ENCODE peak calls at places on chromosomes 16 and 17, in nine cellular contexts. K is brain microvascular endothelial cell, D is heart left ventricle, U is endothelial cell of umbilical vein, L is GM12865, Z is H9, E is HFFc6, M is GM13976, V is H1. P is an unnamed sample.

GRCh38 chr17:56174421-56174820 is 21.1 kb downstream of the ANKFN1 start:
- DNase-seq in K (no peak), D (no peak), U (no peak), L (no peak), Z (no peak), E (no peak), M (no peak), V (no peak), P (no peak)

GRCh38 chr16:31120129-31120528 is 2.7 kb downstream of the KAT8 start:
- DNase-seq in K (no peak), D (no peak), U (no peak), L (no peak), Z (no peak), E (no peak), M (no peak), V (no peak), P (no peak)

GRCh38 chr17:36705651-36706436 is 104.5 kb downstream of the MRM1 start:
- DNase-seq in K (peak; percentile 11), D (no peak), U (peak; percentile 10), L (peak; percentile 61), Z (peak; percentile 80), E (peak; percentile 20), M (peak; percentile 76), V (no peak), P (no peak)

GRCh38 chr17:65515959-65516948 is 45.2 kb downstream of the AXIN2 start:
- DNase-seq in K (no peak), D (no peak), U (no peak), L (no peak), Z (peak; percentile 54), E (no peak), M (no peak), V (no peak), P (no peak)

GRCh38 chr17:78127888-78128615 is 503 bp downstream of the TMC6 start:
- DNase-seq in K (no peak), D (no peak), U (no peak), L (no peak), Z (no peak), E (no peak), M (no peak), V (no peak), P (peak; percentile 46)

GRCh38 chr17:30530346-30531025 is 53.3 kb downstream of the GOSR1 start:
- DNase-seq in K (peak; percentile 47), D (no peak), U (peak; percentile 47), L (no peak), Z (no peak), E (peak; percentile 52), M (no peak), V (no peak), P (no peak)

GRCh38 chr17:66089764-66090163 is 102.2 kb downstream of the CEP112 start:
- DNase-seq in K (no peak), D (no peak), U (no peak), L (no peak), Z (no peak), E (no peak), M (no peak), V (no peak), P (no peak)

GRCh38 chr16:74304164-74304834 is 7.7 kb downstream of the PSMD7 start:
- DNase-seq in K (no peak), D (no peak), U (no peak), L (no peak), Z (no peak), E (no peak), M (no peak), V (no peak), P (no peak)

GRCh38 chr17:1789936-1790335 is 28.1 kb downstream of the SERPINF1 start:
- DNase-seq in K (no peak), D (no peak), U (no peak), L (no peak), Z (no peak), E (no peak), M (no peak), V (no peak), P (no peak)

GRCh38 chr17:371583-371982 is 19.0 kb upstream of the RPH3AL start:
- DNase-seq in K (no peak), D (no peak), U (no peak), L (no peak), Z (no peak), E (no peak), M (no peak), V (no peak), P (no peak)

GRCh38 chr17:46976626-46977270 is 2.3 kb downstream of the RPRML start:
- DNase-seq in K (no peak), D (no peak), U (no peak), L (no peak), Z (peak; percentile 72), E (no peak), M (no peak), V (no peak), P (no peak)

GRCh38 chr17:64732336-64733006 is 70.4 kb upstream of the SMURF2 start:
- DNase-seq in K (peak; percentile 62), D (peak; percentile 42), U (peak; percentile 65), L (no peak), Z (no peak), E (peak; percentile 84), M (no peak), V (no peak), P (no peak)

GRCh38 chr17:77425791-77426641 is 285.2 kb downstream of the SEC14L1 start:
- DNase-seq in K (peak; percentile 87), D (no peak), U (no peak), L (no peak), Z (peak; percentile 82), E (peak; percentile 86), M (no peak), V (no peak), P (peak; percentile 81)

GRCh38 chr17:47959825-47960655 is 2.4 kb upstream of the PRR15L start:
- DNase-seq in K (no peak), D (no peak), U (no peak), L (no peak), Z (no peak), E (no peak), M (no peak), V (no peak), P (no peak)

GRCh38 chr16:20938426-20938825 is 37.9 kb downstream of the LYRM1 start:
- DNase-seq in K (no peak), D (no peak), U (peak; percentile 19), L (no peak), Z (no peak), E (peak; percentile 59), M (no peak), V (no peak), P (no peak)

GRCh38 chr16:54928016-54928356 is 2.7 kb upstream of the IRX5 start:
- DNase-seq in K (no peak), D (no peak), U (peak; percentile 42), L (no peak), Z (no peak), E (peak; percentile 46), M (no peak), V (no peak), P (no peak)

GRCh38 chr17:82841921-82842596 is 2.2 kb upstream of the ZNF750 start:
- DNase-seq in K (no peak), D (no peak), U (no peak), L (no peak), Z (no peak), E (no peak), M (no peak), V (no peak), P (no peak)
- TF ChIP-seq CTCF in K (no peak), D (no peak), U (no peak), L (no peak), Z (no peak), E (no peak), M (no peak), V (no peak), P (no peak)

DNA sequence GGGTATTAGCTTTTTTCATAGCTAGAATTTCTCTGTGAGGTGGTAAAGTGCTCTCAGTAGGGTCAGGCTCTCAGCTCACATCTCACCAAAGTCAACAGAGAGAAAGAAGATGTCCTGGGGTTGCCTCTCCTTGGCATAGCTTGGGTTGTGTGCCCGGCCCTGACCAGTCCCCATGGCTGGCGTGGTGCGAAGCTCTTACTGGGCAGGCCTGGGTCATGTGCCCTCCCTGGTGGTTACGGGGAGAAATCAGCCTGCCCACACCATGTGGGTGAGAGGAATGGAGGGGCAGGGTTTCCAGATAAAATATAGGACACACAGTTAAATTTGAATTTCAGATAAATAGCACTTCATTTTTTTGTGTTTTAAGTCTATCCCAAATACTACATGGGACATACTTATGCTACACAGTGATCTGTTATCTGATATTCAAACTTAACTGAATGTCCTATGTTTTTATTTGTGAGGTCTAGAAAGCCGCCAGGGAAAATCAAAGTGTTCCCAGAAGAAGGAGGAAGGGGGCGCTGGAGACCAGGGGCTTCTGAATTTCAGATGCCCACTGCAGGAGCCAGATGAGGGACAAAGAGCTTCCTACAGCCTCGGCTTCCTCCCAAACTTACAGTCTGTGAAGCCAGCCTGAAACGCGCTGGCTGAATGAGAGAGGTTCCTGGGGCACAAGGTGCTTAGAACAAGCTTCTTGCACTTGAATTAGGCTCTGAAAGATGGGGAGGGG is 45.4 kb downstream of the NKD1 start:
- DNase-seq in K (no peak), D (no peak), U (peak; percentile 24), L (no peak), Z (peak; percentile 78), E (no peak), M (no peak), V (peak; percentile 23), P (no peak)
- TF ChIP-seq CTCF in K (peak; percentile 51), D (peak; percentile 51), U (peak; percentile 37), L (no peak), Z (peak; percentile 83), E (peak; percentile 42), M (no peak), V (peak; percentile 69), P (no peak)

GRCh38 chr16:27963471-27963965 is 100.0 kb downstream of the GSG1L start:
- DNase-seq in K (no peak), D (no peak), U (no peak), L (no peak), Z (no peak), E (no peak), M (no peak), V (no peak), P (no peak)

GRCh38 chr16:27969574-27969973 is 93.9 kb downstream of the GSG1L start:
- DNase-seq in K (no peak), D (no peak), U (no peak), L (no peak), Z (no peak), E (peak; percentile 1), M (no peak), V (no peak), P (no peak)

GRCh38 chr16:27967169-27967568 is 96.3 kb downstream of the GSG1L start:
- DNase-seq in K (no peak), D (no peak), U (no peak), L (no peak), Z (no peak), E (no peak), M (no peak), V (no peak), P (no peak)

GRCh38 chr16:27965801-27966200 is 97.7 kb downstream of the GSG1L start:
- DNase-seq in K (no peak), D (no peak), U (no peak), L (no peak), Z (no peak), E (no peak), M (no peak), V (no peak), P (no peak)

GRCh38 chr16:27966756-27967155 is 96.8 kb downstream of the GSG1L start:
- DNase-seq in K (no peak), D (no peak), U (no peak), L (no peak), Z (no peak), E (no peak), M (no peak), V (no peak), P (no peak)
- TF ChIP-seq CTCF in K (no peak), D (no peak), U (no peak), L (no peak), Z (no peak), E (no peak), M (no peak), V (no peak), P (no peak)

GRCh38 chr16:84842516-84843148 is 22.8 kb downstream of the CRISPLD2 start:
- DNase-seq in K (no peak), D (no peak), U (no peak), L (no peak), Z (no peak), E (no peak), M (no peak), V (no peak), P (no peak)
- TF ChIP-seq CTCF in K (no peak), D (no peak), U (no peak), L (no peak), Z (no peak), E (no peak), M (no peak), V (no peak), P (no peak)

P was measured in CD14-positive monocyte.